ENCODE peak calls at places on chromosomes 2 and 18, in six cellular contexts. One of them, this sample, is unnamed.

GRCh38 chr18:37393945-37394609 is 171.5 kb downstream of the CELF4 start:
- ATAC-seq in activated naive CD4-positive, alpha-beta T cell treated with anti-CD3 and anti-CD28 coated beads, Interleukin-2, amount 50 U/mL, for 72 hours: peak
- ATAC-seq in left colon: peak
- ATAC-seq in CD4-positive, alpha-beta T cell: no peak
- ATAC-seq in body of pancreas: peak
- ATAC-seq in activated CD4-positive, alpha-beta T cell treated with anti-CD3 and anti-CD28 coated beads for 36 hours: no peak
- ATAC-seq in this sample: no peak

GRCh38 chr2:239267411-239267941 is 133.3 kb downstream of the HDAC4 start:
- ATAC-seq in left colon: peak
- ATAC-seq in activated naive CD4-positive, alpha-beta T cell treated with anti-CD3 and anti-CD28 coated beads, Interleukin-2, amount 50 U/mL, for 72 hours: peak
- ATAC-seq in body of pancreas: peak
- ATAC-seq in activated CD4-positive, alpha-beta T cell treated with anti-CD3 and anti-CD28 coated beads for 36 hours: peak
- ATAC-seq in CD4-positive, alpha-beta T cell: peak
- ATAC-seq in this sample: peak

GRCh38 chr2:157440404-157441071 is 3.4 kb downstream of the CYTIP start:
- ATAC-seq in CD4-positive, alpha-beta T cell: no peak
- ATAC-seq in left colon: peak
- ATAC-seq in activated naive CD4-positive, alpha-beta T cell treated with anti-CD3 and anti-CD28 coated beads, Interleukin-2, amount 50 U/mL, for 72 hours: no peak
- ATAC-seq in activated CD4-positive, alpha-beta T cell treated with anti-CD3 and anti-CD28 coated beads for 36 hours: no peak
- ATAC-seq in body of pancreas: no peak
- ATAC-seq in this sample: no peak

GRCh38 chr2:216090369-216090786 is 8.7 kb downstream of the TMEM169 start:
- ATAC-seq in CD4-positive, alpha-beta T cell: no peak
- ATAC-seq in body of pancreas: no peak
- ATAC-seq in activated naive CD4-positive, alpha-beta T cell treated with anti-CD3 and anti-CD28 coated beads, Interleukin-2, amount 50 U/mL, for 72 hours: peak
- ATAC-seq in activated CD4-positive, alpha-beta T cell treated with anti-CD3 and anti-CD28 coated beads for 36 hours: peak
- ATAC-seq in left colon: peak
- ATAC-seq in this sample: no peak

GRCh38 chr2:39408351-39409136 is 28.5 kb downstream of the MAP4K3 start:
- ATAC-seq in CD4-positive, alpha-beta T cell: no peak
- ATAC-seq in body of pancreas: no peak
- ATAC-seq in activated CD4-positive, alpha-beta T cell treated with anti-CD3 and anti-CD28 coated beads for 36 hours: peak
- ATAC-seq in activated naive CD4-positive, alpha-beta T cell treated with anti-CD3 and anti-CD28 coated beads, Interleukin-2, amount 50 U/mL, for 72 hours: peak
- ATAC-seq in left colon: peak
- ATAC-seq in this sample: peak

GRCh38 chr2:118903489-118904215 is 38.3 kb upstream of the MARCO start:
- ATAC-seq in activated CD4-positive, alpha-beta T cell treated with anti-CD3 and anti-CD28 coated beads for 36 hours: no peak
- ATAC-seq in activated naive CD4-positive, alpha-beta T cell treated with anti-CD3 and anti-CD28 coated beads, Interleukin-2, amount 50 U/mL, for 72 hours: no peak
- ATAC-seq in body of pancreas: no peak
- ATAC-seq in CD4-positive, alpha-beta T cell: no peak
- ATAC-seq in left colon: no peak
- ATAC-seq in this sample: no peak

GRCh38 chr2:166775176-166775575 is 113.1 kb upstream of the XIRP2 start:
- ATAC-seq in body of pancreas: no peak
- ATAC-seq in CD4-positive, alpha-beta T cell: no peak
- ATAC-seq in left colon: no peak
- ATAC-seq in activated CD4-positive, alpha-beta T cell treated with anti-CD3 and anti-CD28 coated beads for 36 hours: no peak
- ATAC-seq in activated naive CD4-positive, alpha-beta T cell treated with anti-CD3 and anti-CD28 coated beads, Interleukin-2, amount 50 U/mL, for 72 hours: no peak
- ATAC-seq in this sample: no peak

GRCh38 chr2:64770781-64771334 is 117.1 kb upstream of the SERTAD2 start:
- ATAC-seq in body of pancreas: no peak
- ATAC-seq in activated naive CD4-positive, alpha-beta T cell treated with anti-CD3 and anti-CD28 coated beads, Interleukin-2, amount 50 U/mL, for 72 hours: no peak
- ATAC-seq in CD4-positive, alpha-beta T cell: no peak
- ATAC-seq in activated CD4-positive, alpha-beta T cell treated with anti-CD3 and anti-CD28 coated beads for 36 hours: no peak
- ATAC-seq in left colon: no peak
- ATAC-seq in this sample: no peak

GRCh38 chr2:182715121-182715895 is 749 bp upstream of the DNAJC10 start:
- ATAC-seq in body of pancreas: peak
- ATAC-seq in CD4-positive, alpha-beta T cell: peak
- ATAC-seq in activated naive CD4-positive, alpha-beta T cell treated with anti-CD3 and anti-CD28 coated beads, Interleukin-2, amount 50 U/mL, for 72 hours: peak
- ATAC-seq in activated CD4-positive, alpha-beta T cell treated with anti-CD3 and anti-CD28 coated beads for 36 hours: peak
- ATAC-seq in left colon: peak
- ATAC-seq in this sample: no peak

GRCh38 chr2:213022987-213023386 is 128.4 kb downstream of the IKZF2 start:
- ATAC-seq in activated CD4-positive, alpha-beta T cell treated with anti-CD3 and anti-CD28 coated beads for 36 hours: no peak
- ATAC-seq in CD4-positive, alpha-beta T cell: no peak
- ATAC-seq in left colon: no peak
- ATAC-seq in body of pancreas: no peak
- ATAC-seq in activated naive CD4-positive, alpha-beta T cell treated with anti-CD3 and anti-CD28 coated beads, Interleukin-2, amount 50 U/mL, for 72 hours: no peak
- ATAC-seq in this sample: peak

GRCh38 chr18:6885992-6886823 is 156.7 kb downstream of the ARHGAP28 start:
- ATAC-seq in body of pancreas: peak
- ATAC-seq in activated CD4-positive, alpha-beta T cell treated with anti-CD3 and anti-CD28 coated beads for 36 hours: no peak
- ATAC-seq in left colon: peak
- ATAC-seq in activated naive CD4-positive, alpha-beta T cell treated with anti-CD3 and anti-CD28 coated beads, Interleukin-2, amount 50 U/mL, for 72 hours: no peak
- ATAC-seq in CD4-positive, alpha-beta T cell: no peak
- ATAC-seq in this sample: no peak

GRCh38 chr18:12031181-12031580 is 49.9 kb downstream of the IMPA2 start:
- ATAC-seq in body of pancreas: no peak
- ATAC-seq in activated naive CD4-positive, alpha-beta T cell treated with anti-CD3 and anti-CD28 coated beads, Interleukin-2, amount 50 U/mL, for 72 hours: no peak
- ATAC-seq in activated CD4-positive, alpha-beta T cell treated with anti-CD3 and anti-CD28 coated beads for 36 hours: no peak
- ATAC-seq in left colon: no peak
- ATAC-seq in CD4-positive, alpha-beta T cell: no peak
- ATAC-seq in this sample: no peak

GRCh38 chr2:46521215-46521683 is 41.9 kb downstream of the TMEM247 start:
- ATAC-seq in activated CD4-positive, alpha-beta T cell treated with anti-CD3 and anti-CD28 coated beads for 36 hours: peak
- ATAC-seq in activated naive CD4-positive, alpha-beta T cell treated with anti-CD3 and anti-CD28 coated beads, Interleukin-2, amount 50 U/mL, for 72 hours: peak
- ATAC-seq in left colon: no peak
- ATAC-seq in body of pancreas: peak
- ATAC-seq in CD4-positive, alpha-beta T cell: no peak
- ATAC-seq in this sample: peak

GRCh38 chr2:145094353-145094752 is 574.4 kb upstream of the ZEB2 start:
- ATAC-seq in activated naive CD4-positive, alpha-beta T cell treated with anti-CD3 and anti-CD28 coated beads, Interleukin-2, amount 50 U/mL, for 72 hours: no peak
- ATAC-seq in body of pancreas: no peak
- ATAC-seq in CD4-positive, alpha-beta T cell: no peak
- ATAC-seq in activated CD4-positive, alpha-beta T cell treated with anti-CD3 and anti-CD28 coated beads for 36 hours: no peak
- ATAC-seq in left colon: no peak
- ATAC-seq in this sample: no peak

GRCh38 chr18:39500320-39500719 is 1934.7 kb upstream of the CELF4 start:
- ATAC-seq in body of pancreas: no peak
- ATAC-seq in CD4-positive, alpha-beta T cell: no peak
- ATAC-seq in left colon: no peak
- ATAC-seq in activated CD4-positive, alpha-beta T cell treated with anti-CD3 and anti-CD28 coated beads for 36 hours: no peak
- ATAC-seq in activated naive CD4-positive, alpha-beta T cell treated with anti-CD3 and anti-CD28 coated beads, Interleukin-2, amount 50 U/mL, for 72 hours: no peak
- ATAC-seq in this sample: no peak

GRCh38 chr2:230657906-230658305 is 54.7 kb upstream of the CAB39 start:
- ATAC-seq in activated naive CD4-positive, alpha-beta T cell treated with anti-CD3 and anti-CD28 coated beads, Interleukin-2, amount 50 U/mL, for 72 hours: no peak
- ATAC-seq in left colon: no peak
- ATAC-seq in body of pancreas: no peak
- ATAC-seq in CD4-positive, alpha-beta T cell: no peak
- ATAC-seq in activated CD4-positive, alpha-beta T cell treated with anti-CD3 and anti-CD28 coated beads for 36 hours: no peak
- ATAC-seq in this sample: no peak